ENCODE peak calls at places on chromosomes 7 and 10, in seven cellular contexts. D is psoas muscle, U is hepatocyte, P is cardiac fibroblast, J is coronary artery, F is A549, W is esophagus squamous epithelium. N is an unnamed sample.

GRCh38 chr10:77179015-77179695 is 458.5 kb downstream of the KCNMA1 start:
- DNase-seq in D (peak), U (peak), P (peak), J (no peak), F (peak), W (no peak), N (no peak)

GRCh38 chr7:129698516-129699418 is 87.2 kb downstream of the NRF1 start:
- DNase-seq in D (no peak), U (no peak), P (no peak), J (no peak), F (no peak), W (no peak), N (no peak)

GRCh38 chr7:140045697-140046096 is 17.1 kb downstream of the PARP12 start:
- DNase-seq in D (no peak), U (no peak), P (no peak), J (no peak), F (no peak), W (no peak), N (no peak)

GRCh38 chr7:27581119-27581518 is 81.6 kb downstream of the HIBADH start:
- DNase-seq in D (no peak), U (no peak), P (no peak), J (no peak), F (no peak), W (no peak), N (no peak)

GRCh38 chr10:8504436-8504977 is 450.0 kb downstream of the GATA3 start:
- DNase-seq in D (no peak), U (no peak), P (no peak), J (no peak), F (no peak), W (no peak), N (no peak)

GRCh38 chr10:57457972-57458512 is 809.7 kb downstream of the IPMK start:
- DNase-seq in D (no peak), U (no peak), P (no peak), J (no peak), F (no peak), W (no peak), N (no peak)

GRCh38 chr10:124632064-124632531 is 112.1 kb downstream of the FAM53B start:
- DNase-seq in D (peak), U (no peak), P (no peak), J (no peak), F (no peak), W (no peak), N (peak)

GRCh38 chr10:31031666-31032514 is at the start of gene ZNF438:
- DNase-seq in D (peak), U (peak), P (peak), J (peak), F (peak), W (peak), N (peak)

GRCh38 chr10:70981171-70981836 is 92.9 kb upstream of the PCBD1 start:
- DNase-seq in D (no peak), U (no peak), P (no peak), J (no peak), F (no peak), W (no peak), N (no peak)

GRCh38 chr10:130438861-130439260 is 302.7 kb downstream of the GLRX3 start:
- DNase-seq in D (no peak), U (no peak), P (no peak), J (peak), F (no peak), W (no peak), N (no peak)

GRCh38 chr10:103931603-103932002 is 13.6 kb upstream of the STN1 start:
- DNase-seq in D (no peak), U (no peak), P (no peak), J (no peak), F (no peak), W (no peak), N (no peak)

GRCh38 chr7:111138196-111138569 is 47.3 kb downstream of the LRRN3 start:
- DNase-seq in D (peak), U (no peak), P (peak), J (no peak), F (no peak), W (no peak), N (no peak)

GRCh38 chr10:27192284-27192683 is 37.1 kb downstream of the MASTL start:
- DNase-seq in D (no peak), U (peak), P (peak), J (no peak), F (peak), W (no peak), N (no peak)

GRCh38 chr7:21336743-21337142 is 91.1 kb upstream of the SP4 start:
- DNase-seq in D (no peak), U (no peak), P (no peak), J (no peak), F (no peak), W (no peak), N (no peak)

GRCh38 chr10:23192741-23193434 is 776 bp downstream of the PTF1A start:
- DNase-seq in D (no peak), U (peak), P (no peak), J (no peak), F (no peak), W (no peak), N (no peak)

GRCh38 chr10:130127612-130128607 is 8.3 kb upstream of the GLRX3 start:
- DNase-seq in D (no peak), U (peak), P (peak), J (no peak), F (peak), W (no peak), N (no peak)

GRCh38 chr7:45982912-45983719 is 62.0 kb upstream of the IGFBP3 start:
- DNase-seq in D (no peak), U (no peak), P (no peak), J (peak), F (no peak), W (no peak), N (no peak)

GRCh38 chr7:142983825-142984224 is 21.7 kb upstream of the KEL start:
- DNase-seq in D (no peak), U (no peak), P (no peak), J (no peak), F (no peak), W (no peak), N (no peak)

GRCh38 chr7:99395616-99396327 is 12.6 kb downstream of the PDAP1 start:
- DNase-seq in D (no peak), U (no peak), P (no peak), J (no peak), F (no peak), W (no peak), N (no peak)

GRCh38 chr7:85030893-85031292 is 156.0 kb downstream of the SEMA3D start:
- DNase-seq in D (no peak), U (peak), P (peak), J (no peak), F (peak), W (no peak), N (no peak)

GRCh38 chr10:92989250-92989649 is 71.3 kb upstream of the CYP26C1 start:
- DNase-seq in D (no peak), U (no peak), P (no peak), J (no peak), F (no peak), W (no peak), N (no peak)

GRCh38 chr7:50921114-50921513 is 138.4 kb upstream of the GRB10 start:
- DNase-seq in D (no peak), U (peak), P (no peak), J (no peak), F (no peak), W (no peak), N (no peak)

GRCh38 chr7:131039836-131040235 is 287.8 kb upstream of the MKLN1 start:
- DNase-seq in D (no peak), U (no peak), P (peak), J (no peak), F (no peak), W (no peak), N (no peak)

GRCh38 chr7:41808541-41808940 is 105.7 kb upstream of the INHBA start:
- DNase-seq in D (no peak), U (no peak), P (no peak), J (no peak), F (no peak), W (no peak), N (no peak)

GRCh38 chr7:130292682-130293257 is at the start of gene CPA4:
- DNase-seq in D (no peak), U (no peak), P (peak), J (no peak), F (peak), W (no peak), N (no peak)

GRCh38 chr10:21130108-21130507 is 233.0 kb upstream of the NEBL start:
- DNase-seq in D (no peak), U (no peak), P (no peak), J (no peak), F (no peak), W (no peak), N (no peak)

GRCh38 chr10:9097991-9098306 is 1043.5 kb downstream of the GATA3 start:
- DNase-seq in D (no peak), U (no peak), P (no peak), J (no peak), F (no peak), W (no peak), N (no peak)

GRCh38 chr10:92590623-92591549 is 2.0 kb upstream of the KIF11 start:
- DNase-seq in D (peak), U (peak), P (peak), J (no peak), F (peak), W (no peak), N (peak)

GRCh38 chr7:25478925-25479324 is 250.6 kb upstream of the NPVF start:
- DNase-seq in D (no peak), U (no peak), P (no peak), J (no peak), F (no peak), W (no peak), N (no peak)

GRCh38 chr7:150383710-150384397 is 4.7 kb downstream of the ZNF775 start:
- DNase-seq in D (no peak), U (peak), P (no peak), J (no peak), F (no peak), W (no peak), N (no peak)

GRCh38 chr10:122267849-122268737 is 3.0 kb upstream of the BTBD16 start:
- DNase-seq in D (no peak), U (peak), P (peak), J (no peak), F (peak), W (no peak), N (no peak)

GRCh38 chr7:64879800-64880199 is 23.3 kb upstream of the ZNF273 start:
- DNase-seq in D (no peak), U (no peak), P (no peak), J (no peak), F (no peak), W (no peak), N (peak)

GRCh38 chr7:28144266-28144665 is 36.3 kb downstream of the JAZF1 start:
- DNase-seq in D (no peak), U (peak), P (no peak), J (no peak), F (no peak), W (no peak), N (no peak)

GRCh38 chr10:37379991-37380390 is 254.6 kb downstream of the ANKRD30A start:
- DNase-seq in D (no peak), U (no peak), P (peak), J (no peak), F (peak), W (no peak), N (no peak)

GRCh38 chr7:150849204-150849775 is 3.0 kb upstream of the AOC1 start:
- DNase-seq in D (no peak), U (no peak), P (no peak), J (peak), F (no peak), W (no peak), N (no peak)

GRCh38 chr10:33216661-33217427 is 117.6 kb downstream of the NRP1 start:
- DNase-seq in D (no peak), U (no peak), P (peak), J (no peak), F (peak), W (no peak), N (no peak)

GRCh38 chr10:70198696-70199466 is 28.6 kb upstream of the SAR1A start:
- DNase-seq in D (no peak), U (no peak), P (peak), J (no peak), F (no peak), W (no peak), N (no peak)

GRCh38 chr7:5758286-5758685 is 23.2 kb downstream of the RNF216 start:
- DNase-seq in D (no peak), U (no peak), P (no peak), J (no peak), F (no peak), W (no peak), N (no peak)

GRCh38 chr7:5758753-5759330 is 22.6 kb downstream of the RNF216 start:
- DNase-seq in D (no peak), U (no peak), P (no peak), J (no peak), F (no peak), W (no peak), N (no peak)

GRCh38 chr7:5755704-5756131 is 25.7 kb downstream of the RNF216 start:
- DNase-seq in D (no peak), U (no peak), P (peak), J (no peak), F (peak), W (no peak), N (no peak)

GRCh38 chr7:5752663-5753062 is 28.8 kb downstream of the RNF216 start:
- DNase-seq in D (no peak), U (no peak), P (no peak), J (no peak), F (no peak), W (no peak), N (no peak)

GRCh38 chr7:5754981-5755599 is 26.4 kb downstream of the RNF216 start:
- DNase-seq in D (no peak), U (no peak), P (no peak), J (no peak), F (no peak), W (no peak), N (no peak)
- H3K4me3 ChIP-seq in D (no peak), U (no peak), P (no peak), J (no peak), F (no peak), W (no peak), N (no peak)

DNA sequence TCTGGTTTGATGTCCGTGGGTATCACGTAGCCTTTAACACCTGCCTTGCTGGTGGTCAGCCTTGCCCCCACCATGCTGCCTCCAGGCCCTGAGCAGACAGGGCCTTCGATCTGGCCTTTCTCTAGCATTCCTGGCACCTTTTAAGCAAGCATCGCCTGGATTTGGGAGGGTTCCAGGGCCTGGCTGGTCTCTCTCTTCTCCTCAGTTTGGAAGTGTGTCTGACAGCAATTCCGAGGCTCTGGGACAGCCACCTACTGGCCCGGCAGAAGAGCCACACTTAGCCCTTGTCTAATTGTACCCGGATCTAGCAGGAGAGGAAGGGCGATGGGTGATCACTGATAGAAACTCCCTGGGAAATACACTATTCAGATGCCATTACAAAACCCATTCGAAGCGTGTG is 441.3 kb upstream of the MKI67 start:
- DNase-seq in D (no peak), U (no peak), P (no peak), J (no peak), F (no peak), W (no peak), N (no peak)
- TF ChIP-seq CTCF in D (no peak), U (no peak), P (no peak), J (no peak), F (no peak), W (no peak), N (no peak)

GRCh38 chr10:115762029-115762428 is 511.0 kb downstream of the GFRA1 start:
- DNase-seq in D (no peak), U (no peak), P (no peak), J (no peak), F (no peak), W (no peak), N (no peak)
- H3K4me3 ChIP-seq in D (no peak), U (no peak), P (no peak), J (no peak), F (no peak), W (no peak), N (no peak)

DNA sequence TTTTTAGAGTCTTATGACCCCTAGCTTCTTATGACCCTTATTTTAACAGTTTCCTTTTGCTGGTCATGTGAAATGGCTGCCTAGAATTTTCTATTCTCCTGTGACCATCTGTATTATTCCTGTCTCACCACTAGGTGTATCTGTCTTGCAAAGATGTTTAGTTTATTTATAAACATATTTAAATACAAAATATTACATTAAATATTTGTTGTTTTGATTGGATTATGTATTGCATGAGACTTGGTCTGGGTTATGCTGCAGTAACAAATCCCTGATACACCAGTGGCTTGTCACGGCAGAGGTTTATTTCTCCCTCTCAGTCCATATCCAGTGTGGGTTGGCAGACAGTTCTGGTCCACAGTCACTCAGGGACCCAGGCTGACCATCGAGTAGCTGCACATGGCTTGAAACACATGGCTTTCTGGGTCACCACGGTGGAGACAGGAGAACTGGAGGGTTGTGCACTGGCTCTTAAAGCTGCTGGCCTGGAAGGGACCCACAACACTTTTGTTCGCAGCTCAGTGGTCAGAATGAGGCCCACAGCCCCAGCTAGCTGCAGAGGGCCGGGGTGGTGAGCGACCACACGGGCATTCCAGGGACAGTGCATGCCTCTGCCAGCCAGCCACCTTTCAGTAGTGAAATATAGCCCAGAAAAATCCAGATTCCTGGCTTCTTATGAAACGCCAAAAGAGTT is 7.4 kb downstream of the RASSF4 start:
- DNase-seq in D (no peak), U (no peak), P (no peak), J (no peak), F (no peak), W (no peak), N (no peak)
- TF ChIP-seq CTCF in D (peak), U (peak), P (peak), J (no peak), F (peak), W (peak), N (no peak)

GRCh38 chr10:10730644-10731043 is 287.0 kb upstream of the CELF2 start:
- DNase-seq in D (no peak), U (no peak), P (no peak), J (no peak), F (no peak), W (no peak), N (no peak)
- H3K4me3 ChIP-seq in D (no peak), U (no peak), P (no peak), J (no peak), F (no peak), W (no peak), N (no peak)

DNA sequence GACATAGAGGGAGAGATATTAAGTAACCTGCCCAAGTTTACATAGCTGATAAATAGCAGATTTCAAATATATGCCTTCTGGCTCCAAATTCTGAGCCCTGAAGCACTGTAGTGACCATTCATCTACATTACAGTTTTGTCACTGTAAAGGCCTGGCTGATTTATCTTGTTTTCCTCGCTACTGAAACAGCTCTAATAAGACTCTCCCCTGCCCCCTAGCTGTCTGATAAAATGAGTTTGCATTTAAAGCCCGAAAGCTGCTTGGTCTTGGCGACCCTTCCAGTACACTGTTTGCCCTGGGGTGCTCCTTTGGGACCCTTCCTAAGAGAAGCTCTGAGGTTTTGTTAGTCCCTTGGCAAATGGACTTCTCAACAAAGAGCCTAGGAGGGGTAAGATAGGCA is 59.7 kb upstream of the RAB11FIP2 start:
- DNase-seq in D (no peak), U (peak), P (peak), J (no peak), F (peak), W (no peak), N (no peak)
- TF ChIP-seq CTCF in D (peak), U (peak), P (peak), J (no peak), F (peak), W (peak), N (no peak)

GRCh38 chr7:6011541-6011940 is 2.5 kb downstream of the AIMP2 start:
- DNase-seq in D (no peak), U (no peak), P (no peak), J (no peak), F (no peak), W (no peak), N (no peak)

GRCh38 chr7:6012355-6013104 is 3.5 kb downstream of the AIMP2 start:
- DNase-seq in D (no peak), U (peak), P (peak), J (no peak), F (no peak), W (no peak), N (no peak)

GRCh38 chr7:6015917-6016652 is 7.0 kb downstream of the AIMP2 start:
- DNase-seq in D (peak), U (peak), P (peak), J (no peak), F (no peak), W (no peak), N (no peak)

DNA sequence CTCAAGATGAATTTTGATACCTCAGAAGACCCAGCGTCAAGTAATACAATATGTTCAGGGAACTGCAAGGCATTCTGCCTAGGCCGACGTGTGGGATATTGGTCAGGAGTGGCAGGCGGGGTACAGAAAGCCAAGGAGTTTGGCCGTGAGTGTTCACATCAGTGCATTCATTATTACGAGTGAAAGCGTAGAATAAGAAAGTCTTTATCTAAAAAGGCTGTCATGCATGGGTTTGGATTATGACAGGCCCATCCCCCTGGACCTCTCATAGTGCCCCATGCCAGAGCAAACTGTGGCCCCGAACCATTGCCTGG is 7.5 kb downstream of the AIMP2 start:
- DNase-seq in D (no peak), U (no peak), P (no peak), J (no peak), F (no peak), W (no peak), N (no peak)
- H3K4me3 ChIP-seq in D (no peak), U (no peak), P (no peak), J (no peak), F (no peak), W (no peak), N (no peak)

DNA sequence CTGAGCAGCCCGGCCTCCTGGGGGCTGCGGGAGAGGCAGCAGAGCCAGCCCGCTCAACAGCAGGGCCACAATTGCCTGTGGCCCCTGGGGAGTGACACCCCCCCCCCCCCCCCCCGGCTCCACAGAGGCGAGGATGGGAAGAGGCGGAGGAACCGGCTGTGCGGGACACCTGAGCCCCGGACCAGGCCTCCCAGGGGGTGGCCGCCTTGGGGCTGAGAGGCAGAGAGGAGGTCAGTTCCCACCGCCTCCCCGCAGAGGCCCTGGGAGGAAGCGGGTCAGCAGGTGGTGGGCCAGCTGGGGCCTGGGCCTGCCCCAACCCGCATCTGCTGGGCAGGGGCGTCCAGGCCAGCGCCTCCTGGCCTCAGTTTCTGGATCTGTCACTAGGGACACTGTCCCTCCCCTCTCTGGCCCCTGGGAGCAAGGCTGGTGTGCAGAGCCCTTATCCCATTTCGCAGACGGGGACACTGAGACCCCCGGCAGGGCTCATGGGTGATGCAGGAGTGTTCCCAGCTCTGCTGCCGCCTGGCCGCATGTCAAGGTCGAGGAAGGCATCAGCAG is 14.7 kb upstream of the LFNG start:
- DNase-seq in D (no peak), U (no peak), P (no peak), J (no peak), F (no peak), W (no peak), N (no peak)
- TF ChIP-seq CTCF in D (no peak), U (no peak), P (no peak), J (no peak), F (no peak), W (no peak), N (no peak)

N was measured in breast epithelium.